ENCODE peak calls at places on chromosome 2, in four cellular contexts. W is HepG2, K is K562, N is WTC11. G is an unnamed sample.

GRCh38 chr2:100821255-100821912 is 1.4 kb downstream of the NPAS2 start:
- DNase-seq in W (no peak), K (no peak), N (no peak), G (no peak)

GRCh38 chr2:28621172-28622100 is 125.6 kb downstream of the PLB1 start:
- DNase-seq in W (peak; percentile 83), K (peak; percentile 52), N (peak; percentile 45), G (no peak)

GRCh38 chr2:191782351-191782750 is 64.5 kb downstream of the CAVIN2 start:
- DNase-seq in W (no peak), K (no peak), N (no peak), G (no peak)

GRCh38 chr2:98514879-98515570 is 70.4 kb downstream of the INPP4A start:
- DNase-seq in W (no peak), K (peak; percentile 27), N (no peak), G (no peak)

GRCh38 chr2:133941666-133942065 is 312.2 kb upstream of the MGAT5 start:
- DNase-seq in W (no peak), K (no peak), N (no peak), G (no peak)

GRCh38 chr2:156452971-156453370 is 16.8 kb downstream of the GPD2 start:
- DNase-seq in W (no peak), K (no peak), N (no peak), G (no peak)

GRCh38 chr2:27655155-27655951 is 8.1 kb downstream of the SUPT7L start:
- DNase-seq in W (no peak), K (no peak), N (no peak), G (no peak)

GRCh38 chr2:27154990-27155615 is 6.3 kb downstream of the TCF23 start:
- DNase-seq in W (no peak), K (no peak), N (no peak), G (no peak)

GRCh38 chr2:122885436-122885835 is 1130.0 kb downstream of the TSN start:
- DNase-seq in W (no peak), K (no peak), N (no peak), G (no peak)

GRCh38 chr2:20291846-20292408 is 58.7 kb downstream of the PUM2 start:
- DNase-seq in W (no peak), K (no peak), N (no peak), G (no peak)

GRCh38 chr2:28343971-28344715 is 48.5 kb upstream of the FOSL2 start:
- DNase-seq in W (no peak), K (no peak), N (no peak), G (no peak)

GRCh38 chr2:54560146-54560881 is 104.2 kb downstream of the SPTBN1 start:
- DNase-seq in W (no peak), K (peak; percentile 21), N (no peak), G (no peak)

GRCh38 chr2:10518470-10519060 is 70.4 kb upstream of the ODC1 start:
- DNase-seq in W (no peak), K (no peak), N (no peak), G (no peak)

GRCh38 chr2:226320073-226320948 is 479.3 kb downstream of the IRS1 start:
- DNase-seq in W (no peak), K (no peak), N (no peak), G (no peak)

GRCh38 chr2:183070942-183071844 is 7.4 kb upstream of the DUSP19 start:
- DNase-seq in W (peak; percentile 67), K (no peak), N (peak; percentile 88), G (no peak)

GRCh38 chr2:178873912-178874311 is 66.7 kb upstream of the TTN start:
- DNase-seq in W (no peak), K (no peak), N (no peak), G (no peak)

GRCh38 chr2:71530246-71530986 is 77.1 kb downstream of the DYSF start:
- DNase-seq in W (peak; percentile 48), K (peak; percentile 76), N (peak; percentile 61), G (no peak)

GRCh38 chr2:218984239-218985020 is 554 bp downstream of the FEV start:
- DNase-seq in W (no peak), K (no peak), N (peak; percentile 54), G (no peak)

GRCh38 chr2:137333386-137333972 is 568.1 kb downstream of the THSD7B start:
- DNase-seq in W (no peak), K (no peak), N (no peak), G (peak; percentile 1)

GRCh38 chr2:204754898-204755297 is 209.6 kb downstream of the PARD3B start:
- DNase-seq in W (no peak), K (no peak), N (no peak), G (no peak)

GRCh38 chr2:677056-677949 is at the start of gene TMEM18:
- DNase-seq in W (peak; percentile 100), K (peak; percentile 77), N (peak; percentile 88), G (peak; percentile 97)

GRCh38 chr2:2830576-2830975 is 499.5 kb upstream of the MYT1L start:
- DNase-seq in W (no peak), K (no peak), N (no peak), G (no peak)

GRCh38 chr2:96788393-96789244 is 27.4 kb upstream of the CNNM3 start:
- DNase-seq in W (no peak), K (no peak), N (no peak), G (no peak)

GRCh38 chr2:186195726-186196125 is 290.3 kb upstream of the ZC3H15 start:
- DNase-seq in W (peak; percentile 7), K (no peak), N (no peak), G (no peak)

GRCh38 chr2:32691678-32692077 is 63.8 kb downstream of the TTC27 start:
- DNase-seq in W (no peak), K (no peak), N (no peak), G (no peak)

GRCh38 chr2:88852753-88853402 is 161.4 kb downstream of the RPIA start:
- DNase-seq in W (no peak), K (no peak), N (no peak), G (no peak)

GRCh38 chr2:9641641-9642040 is 10.8 kb upstream of the YWHAQ start:
- DNase-seq in W (no peak), K (no peak), N (no peak), G (no peak)

GRCh38 chr2:187215576-187216240 is 232.3 kb downstream of the CALCRL start:
- DNase-seq in W (no peak), K (no peak), N (no peak), G (no peak)

GRCh38 chr2:233811087-233811486 is 33.0 kb downstream of the MROH2A start:
- DNase-seq in W (no peak), K (no peak), N (no peak), G (no peak)

GRCh38 chr2:239825705-239825979 is 199.5 kb downstream of the NDUFA10 start:
- DNase-seq in W (no peak), K (no peak), N (peak; percentile 1), G (no peak)

GRCh38 chr2:133518646-133519344 is 49.5 kb downstream of the NCKAP5 start:
- DNase-seq in W (no peak), K (no peak), N (no peak), G (no peak)

GRCh38 chr2:33451825-33452224 is 24.6 kb upstream of the RASGRP3 start:
- DNase-seq in W (no peak), K (no peak), N (no peak), G (no peak)

GRCh38 chr2:109446531-109447131 is 167.1 kb downstream of the SEPTIN10 start:
- DNase-seq in W (no peak), K (no peak), N (no peak), G (no peak)

GRCh38 chr2:239130041-239130440 is 270.8 kb downstream of the HDAC4 start:
- DNase-seq in W (no peak), K (no peak), N (no peak), G (no peak)

GRCh38 chr2:105179469-105180372 is 61.8 kb upstream of the GPR45 start:
- DNase-seq in W (peak; percentile 51), K (peak; percentile 58), N (peak; percentile 16), G (no peak)

GRCh38 chr2:45329045-45329677 is 281.9 kb downstream of the SRBD1 start:
- DNase-seq in W (peak; percentile 67), K (no peak), N (no peak), G (no peak)

GRCh38 chr2:24920813-24921441 is 890 bp upstream of the ADCY3 start:
- DNase-seq in W (peak; percentile 21), K (no peak), N (peak; percentile 41), G (no peak)

GRCh38 chr2:223051580-223052375 is at the start of gene KCNE4:
- DNase-seq in W (no peak), K (no peak), N (no peak), G (no peak)

DNA sequence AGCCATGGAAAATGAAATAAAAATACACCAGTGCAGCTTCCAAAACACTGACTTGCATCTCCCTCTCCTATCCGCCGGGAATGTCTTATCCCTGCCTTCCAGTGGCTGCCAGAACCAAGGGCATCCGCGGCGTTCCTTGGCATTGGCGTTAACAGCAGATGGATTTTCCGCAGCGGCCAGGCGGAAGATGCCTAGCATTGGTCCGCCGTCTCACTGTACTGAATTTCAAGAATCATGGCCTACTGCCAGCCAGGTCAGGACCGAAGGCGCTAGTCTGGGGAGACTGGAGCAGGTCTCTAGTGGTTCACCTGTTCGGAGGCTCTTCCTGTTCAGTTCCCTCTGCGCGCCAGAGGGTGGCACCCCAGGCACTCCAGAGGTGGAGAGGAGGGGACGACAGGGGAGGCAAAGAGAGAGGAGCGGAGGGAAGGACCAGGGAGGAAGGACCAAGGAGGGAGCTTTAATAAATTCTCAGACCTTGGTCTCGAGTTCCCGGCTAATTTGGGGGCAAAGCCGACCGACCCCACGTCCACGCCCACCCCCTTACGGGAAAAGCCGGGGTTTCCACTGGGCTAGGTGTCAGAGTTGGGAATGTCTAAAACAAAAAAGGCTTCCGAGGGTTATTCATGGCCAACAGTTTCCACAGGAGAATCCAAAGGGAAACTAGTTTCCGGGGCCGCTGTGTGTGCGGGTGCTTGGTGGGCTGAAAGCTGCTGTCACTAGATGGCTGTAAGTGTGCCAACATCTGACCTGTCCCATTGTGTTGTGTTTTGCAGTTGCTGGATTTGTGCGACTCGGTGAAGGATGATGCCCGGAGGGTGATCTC is 3.7 kb upstream of the BCL2L11 start:
- DNase-seq in W (peak; percentile 82), K (peak; percentile 52), N (peak; percentile 84), G (peak; percentile 46)
- TF ChIP-seq ETV6 in W (no peak), K (no peak), N (peak; percentile 57), G (no peak)

DNA sequence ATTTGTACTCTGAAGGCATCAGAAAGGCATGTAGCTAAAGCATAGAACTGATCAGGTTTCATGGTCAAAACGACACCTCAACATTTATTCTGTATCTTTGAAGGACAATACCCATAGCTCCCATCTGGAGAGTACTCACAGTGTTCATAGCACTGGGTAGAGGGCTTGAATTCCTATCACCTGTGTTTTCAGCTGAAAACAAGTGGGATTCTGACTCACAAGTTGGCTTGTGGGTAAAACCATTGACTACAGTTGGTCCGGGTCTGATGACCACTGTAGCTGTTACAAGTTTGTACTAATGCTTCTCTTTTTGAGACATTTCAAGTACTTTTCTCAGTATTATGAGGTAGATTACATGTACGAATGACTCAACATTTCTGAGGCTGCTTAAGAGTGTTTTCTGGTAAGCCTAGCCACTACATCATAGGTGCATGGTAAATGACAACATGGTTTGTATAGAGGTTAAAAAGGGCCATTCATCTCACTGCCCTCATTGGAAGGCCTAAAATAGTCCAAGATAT is 68.6 kb upstream of the PELI1 start:
- DNase-seq in W (no peak), K (peak; percentile 11), N (no peak), G (peak; percentile 60)
- TF ChIP-seq ETV6 in W (no peak), K (no peak), N (no peak), G (peak; percentile 54)

DNA sequence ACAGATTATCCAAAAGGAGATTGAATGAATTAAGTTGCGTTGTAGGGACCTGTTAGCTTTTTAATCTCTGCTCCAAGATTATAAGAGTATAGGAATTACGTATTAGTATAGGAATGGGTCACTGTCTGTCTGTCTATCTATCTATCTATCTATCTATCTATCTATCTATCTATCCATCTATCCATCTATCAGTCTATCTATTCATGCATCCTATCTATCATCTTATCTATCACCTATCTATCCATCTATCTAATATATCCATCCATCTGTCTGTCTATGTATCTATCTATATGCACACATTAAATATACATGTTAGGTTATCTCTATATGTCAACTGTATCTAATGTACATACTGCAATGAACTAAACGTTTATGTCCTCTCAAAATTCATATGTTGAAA is 255.8 kb downstream of the LPIN1 start:
- DNase-seq in W (no peak), K (no peak), N (no peak), G (no peak)
- TF ChIP-seq ETV6 in W (no peak), K (no peak), N (no peak), G (no peak)

GRCh38 chr2:144183744-144184143 is 336.2 kb downstream of the ZEB2 start:
- DNase-seq in W (no peak), K (no peak), N (no peak), G (peak; percentile 61)
- TF ChIP-seq ETV6 in W (no peak), K (no peak), N (no peak), G (peak; percentile 87)